ENCODE peak calls at places on chromosomes 3 and 15, in nine cellular contexts. D, A, E, T, C, G, I, P and N are unnamed samples.
A peak's percentile ranks its signal among the peaks of the same experiment; 100 is the strongest.

GRCh38 chr15:64460737-64461576 is 579 bp downstream of the ZNF609 start:
- DNase-seq in P (peak; percentile 60), C (no peak), G (no peak), E (peak; percentile 43), A (peak; percentile 58), I (peak; percentile 36), T (peak; percentile 84), D (peak; percentile 32), N (peak; percentile 88)

GRCh38 chr3:159260049-159260662 is 458.3 kb downstream of the MFSD1 start:
- DNase-seq in T (peak; percentile 19), A (no peak), G (no peak), D (peak; percentile 61), E (peak; percentile 57), P (peak; percentile 54), C (no peak), I (peak; percentile 32), N (peak; percentile 77)

GRCh38 chr15:35697549-35698299 is 151.8 kb upstream of the DPH6 start:
- DNase-seq in D (no peak), T (peak; percentile 1), E (no peak), G (no peak), I (peak; percentile 33), C (no peak), P (peak; percentile 23), A (peak; percentile 58), N (peak; percentile 28)

GRCh38 chr15:39130556-39131379 is 450.1 kb upstream of the THBS1 start:
- DNase-seq in I (no peak), A (no peak), E (no peak), C (no peak), G (no peak), D (no peak), T (no peak), P (no peak), N (peak; percentile 40)

GRCh38 chr3:168094877-168095610 is 680 bp downstream of the GOLIM4 start:
- DNase-seq in E (no peak), I (peak; percentile 73), A (peak; percentile 89), D (peak; percentile 59), T (peak; percentile 44), P (peak; percentile 54), C (peak; percentile 72), G (peak; percentile 86), N (peak; percentile 77)

GRCh38 chr15:82393671-82394070 is 35.9 kb upstream of the GOLGA6L9 start:
- DNase-seq in T (no peak), A (no peak), G (no peak), I (no peak), C (no peak), E (no peak), P (no peak), D (no peak), N (peak; percentile 16)

GRCh38 chr3:172326993-172327392 is 121.3 kb downstream of the GHSR start:
- DNase-seq in A (no peak), G (no peak), P (no peak), D (no peak), C (no peak), E (no peak), T (no peak), I (no peak), N (no peak)

GRCh38 chr15:89806565-89807550 is 7.8 kb downstream of the ANPEP start:
- DNase-seq in I (no peak), A (peak; percentile 97), C (peak; percentile 38), D (no peak), T (no peak), E (no peak), P (no peak), G (no peak), N (no peak)

GRCh38 chr3:55894605-55895004 is 407.5 kb upstream of the WNT5A start:
- DNase-seq in E (no peak), D (no peak), I (no peak), C (no peak), A (no peak), P (no peak), G (no peak), T (no peak), N (no peak)

GRCh38 chr3:11364181-11364580 is 92.0 kb downstream of the ATG7 start:
- DNase-seq in A (no peak), D (no peak), G (no peak), I (no peak), P (no peak), T (no peak), C (no peak), E (no peak), N (peak; percentile 48)

GRCh38 chr15:83289160-83289559 is 4.7 kb upstream of the BNC1 start:
- DNase-seq in P (no peak), E (no peak), D (no peak), C (no peak), T (no peak), A (no peak), I (no peak), G (no peak), N (peak; percentile 86)

GRCh38 chr3:2655229-2655701 is 454.9 kb downstream of the IL5RA start:
- DNase-seq in T (no peak), P (no peak), G (no peak), D (no peak), E (no peak), I (no peak), A (no peak), C (no peak), N (no peak)

GRCh38 chr15:39581501-39582285 is 814 bp downstream of the THBS1 start:
- DNase-seq in G (peak; percentile 80), D (peak; percentile 69), A (peak; percentile 82), I (peak; percentile 53), E (no peak), T (peak; percentile 52), C (no peak), P (peak; percentile 56), N (peak; percentile 53)

GRCh38 chr3:24508423-24508839 is 13.8 kb upstream of the THRB start:
- DNase-seq in T (no peak), E (no peak), I (no peak), A (no peak), D (no peak), G (no peak), C (no peak), P (no peak), N (peak; percentile 87)

GRCh38 chr15:70342141-70342540 is 244.4 kb upstream of the TLE3 start:
- DNase-seq in I (no peak), E (no peak), D (peak; percentile 21), T (no peak), A (no peak), C (no peak), P (peak; percentile 2), G (no peak), N (no peak)

GRCh38 chr3:128052831-128053419 is 688 bp downstream of the SEC61A1 start:
- DNase-seq in E (no peak), C (peak; percentile 58), I (no peak), A (no peak), D (no peak), P (no peak), G (no peak), T (no peak), N (peak; percentile 29)

GRCh38 chr3:194905696-194906095 is 220.0 kb downstream of the FAM43A start:
- DNase-seq in E (no peak), C (no peak), G (no peak), T (no peak), I (no peak), D (no peak), P (no peak), A (no peak), N (peak; percentile 61)

GRCh38 chr15:89090791-89091666 is 2.8 kb downstream of the ABHD2 start:
- DNase-seq in D (peak; percentile 68), G (peak; percentile 83), P (peak; percentile 62), I (peak; percentile 79), A (peak; percentile 82), E (peak; percentile 68), C (peak; percentile 82), T (no peak), N (peak; percentile 80)

GRCh38 chr15:50758712-50759205 is 6.7 kb downstream of the SPPL2A start:
- DNase-seq in D (no peak), P (no peak), G (no peak), E (no peak), C (no peak), A (no peak), I (no peak), T (no peak), N (peak; percentile 16)

GRCh38 chr15:74962671-74963070 is 6.1 kb upstream of the RPP25 start:
- DNase-seq in T (no peak), E (peak; percentile 67), G (no peak), C (no peak), I (no peak), A (no peak), D (no peak), P (no peak), N (no peak)

GRCh38 chr3:12730511-12731234 is 28.4 kb downstream of the TMEM40 start:
- DNase-seq in P (no peak), T (no peak), E (no peak), A (no peak), C (no peak), G (no peak), D (no peak), I (no peak), N (peak; percentile 11)

GRCh38 chr3:178353292-178353814 is 182.9 kb upstream of the KCNMB2 start:
- DNase-seq in P (no peak), E (no peak), T (no peak), D (no peak), A (no peak), I (no peak), G (no peak), C (no peak), N (peak; percentile 72)

GRCh38 chr3:28050895-28051294 is 190.5 kb upstream of the CMC1 start:
- DNase-seq in G (no peak), T (peak; percentile 47), D (no peak), P (no peak), A (no peak), C (no peak), E (no peak), I (no peak), N (peak; percentile 91)

GRCh38 chr3:146817705-146818104 is 212.6 kb upstream of the PLSCR5 start:
- DNase-seq in D (no peak), I (no peak), T (no peak), C (no peak), A (no peak), E (no peak), P (no peak), G (no peak), N (peak; percentile 51)
- TF ChIP-seq CTCF in D (no peak), I (no peak), T (peak; percentile 34), C (peak; percentile 37), A (no peak), E (no peak), P (peak; percentile 9), G (no peak), N (peak; percentile 43)

GRCh38 chr3:53114412-53115074 is 15.7 kb downstream of the RFT1 start:
- DNase-seq in E (no peak), T (no peak), A (no peak), G (no peak), C (no peak), I (no peak), P (no peak), D (no peak), N (peak; percentile 65)
- H3K4me3 ChIP-seq in E (no peak overlapping the region), T (no peak overlapping the region), A (no peak overlapping the region), G (no peak overlapping the region), C (no peak overlapping the region), I (no peak overlapping the region), P (no peak overlapping the region), D (no peak overlapping the region), N (no peak overlapping the region)

GRCh38 chr15:55434989-55435825 is 26.9 kb downstream of the PIERCE2 start:
- DNase-seq in P (peak; percentile 8), A (no peak), T (peak; percentile 64), I (no peak), D (no peak), E (no peak), G (no peak), C (no peak), N (peak; percentile 63)
- TF ChIP-seq CTCF in P (peak; percentile 34), A (peak; percentile 55), T (peak; percentile 78), I (no peak), D (peak; percentile 17), E (peak; percentile 81), G (peak; percentile 56), C (peak; percentile 38), N (peak; percentile 62)

GRCh38 chr15:42826251-42826890 is 89.4 kb upstream of the CDAN1 start:
- DNase-seq in P (no peak), D (no peak), I (no peak), A (no peak), T (no peak), E (no peak), C (no peak), G (no peak), N (no peak)
- H3K4me3 ChIP-seq in P (no peak overlapping the region), D (no peak overlapping the region), I (no peak overlapping the region), A (no peak overlapping the region), T (no peak overlapping the region), E (no peak overlapping the region), C (no peak overlapping the region), G (no peak overlapping the region), N (no peak overlapping the region)